ENCODE peak calls at places on chromosomes 13 and 19, in four cellular contexts. M is AG04450, T is cardiac fibroblast, K is spleen. W is an unnamed sample.

GRCh38 chr19:54478677-54479266 is 5.7 kb upstream of the CDC42EP5 start:
- DNase-seq in M (no peak), T (peak), K (no peak), W (peak)

GRCh38 chr13:113581871-113582270 is 2.7 kb upstream of the TFDP1 start:
- DNase-seq in M (no peak), T (no peak), K (peak), W (peak)

GRCh38 chr13:97076898-97077297 is 82.6 kb upstream of the OXGR1 start:
- DNase-seq in M (no peak), T (peak), K (no peak), W (no peak)

GRCh38 chr13:74093691-74094090 is 40.5 kb downstream of the KLF12 start:
- DNase-seq in M (no peak), T (no peak), K (no peak), W (no peak)

GRCh38 chr19:6861683-6862286 is 25.6 kb upstream of the ADGRE1 start:
- DNase-seq in M (no peak), T (no peak), K (peak), W (no peak)

GRCh38 chr19:45640849-45641273 is 1.7 kb upstream of the EML2 start:
- DNase-seq in M (no peak), T (no peak), K (peak), W (no peak)

GRCh38 chr19:11096210-11096841 is 7.1 kb downstream of the LDLR start:
- DNase-seq in M (no peak), T (peak), K (no peak), W (no peak)

GRCh38 chr13:50518131-50518530 is 325.4 kb downstream of the DLEU7 start:
- DNase-seq in M (no peak), T (no peak), K (no peak), W (no peak)

GRCh38 chr19:38691938-38692457 is 44.5 kb downstream of the ACTN4 start:
- DNase-seq in M (peak), T (peak), K (no peak), W (no peak)

GRCh38 chr19:8505680-8506401 is 3.4 kb upstream of the PRAM1 start:
- DNase-seq in M (peak), T (peak), K (peak), W (no peak)

GRCh38 chr13:40666905-40667621 is 622 bp upstream of the FOXO1 start:
- DNase-seq in M (no peak), T (no peak), K (peak), W (no peak)

GRCh38 chr19:35157431-35157830 is 2.9 kb downstream of the FXYD5 start:
- DNase-seq in M (no peak), T (no peak), K (no peak), W (no peak)

GRCh38 chr19:1249990-1250298 is 1.6 kb downstream of the MIDN start:
- DNase-seq in M (no peak), T (no peak), K (no peak), W (no peak)

GRCh38 chr13:91647361-91647970 is 249.0 kb downstream of the GPC5 start:
- DNase-seq in M (no peak), T (peak), K (no peak), W (no peak)
- TF ChIP-seq CTCF in M (peak), T (peak), K (no peak), W (peak)

GRCh38 chr13:27425918-27426630 is 1.7 kb downstream of the GTF3A start:
- DNase-seq in M (no peak), T (peak), K (peak), W (no peak)
- TF ChIP-seq CTCF in M (peak), T (peak), K (peak), W (peak)

DNA sequence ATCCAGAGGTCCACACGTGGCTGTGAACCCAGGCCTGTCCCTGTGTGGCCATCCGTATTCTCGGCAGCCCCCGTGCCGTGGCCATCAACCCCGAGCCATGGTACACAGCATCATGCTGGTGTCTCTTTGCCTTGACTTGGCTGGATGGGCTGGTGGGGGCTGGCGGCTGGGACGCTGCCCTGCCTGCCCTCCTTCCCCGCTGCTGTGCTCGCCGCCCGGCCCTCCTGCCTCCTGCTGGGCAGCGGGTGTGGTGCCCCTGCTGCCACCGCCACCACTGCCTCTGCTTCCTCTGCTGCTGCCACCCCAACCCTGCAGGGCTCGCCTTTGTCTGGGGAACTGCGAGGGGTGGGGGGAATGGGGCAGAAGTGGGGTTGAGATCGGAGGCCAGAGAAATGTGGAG is 19.7 kb upstream of the EHD2 start:
- DNase-seq in M (no peak), T (no peak), K (no peak), W (no peak)
- TF ChIP-seq CTCF in M (no peak), T (no peak), K (no peak), W (peak)

DNA sequence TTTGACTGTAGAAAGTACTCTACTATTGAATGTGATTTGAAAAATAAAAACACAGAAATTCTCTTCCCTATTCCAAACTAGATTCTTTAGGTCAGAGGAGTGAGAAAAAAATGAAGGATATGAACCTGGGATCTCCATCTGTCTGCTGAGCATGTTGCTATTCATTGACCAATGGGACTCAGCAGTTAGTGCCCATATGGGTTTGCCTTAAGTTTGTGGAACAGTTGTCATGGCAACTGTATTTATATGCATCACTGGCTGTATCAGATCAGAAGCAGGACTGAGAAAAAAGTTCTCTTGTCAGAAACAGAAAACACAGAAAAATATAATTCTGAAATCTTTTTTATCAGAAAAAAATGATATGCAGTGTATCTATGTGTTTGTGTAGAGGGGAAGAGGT is 73.3 kb upstream of the ATXN8OS start:
- DNase-seq in M (no peak), T (no peak), K (no peak), W (no peak)
- TF ChIP-seq CTCF in M (no peak), T (no peak), K (no peak), W (no peak)

GRCh38 chr13:29161653-29162052 is 341.5 kb downstream of the MTUS2 start:
- DNase-seq in M (no peak), T (no peak), K (no peak), W (no peak)
- TF ChIP-seq CTCF in M (no peak), T (no peak), K (no peak), W (no peak)

GRCh38 chr19:4139614-4140236 is 13.7 kb upstream of the CREB3L3 start:
- DNase-seq in M (no peak), T (peak), K (peak), W (no peak)
- TF ChIP-seq CTCF in M (peak), T (peak), K (peak), W (peak)